ENCODE peak calls at places on chromosomes 4 and X, in eight cellular contexts. E is fibroblast of mammary gland, A is AG04450, K is adrenal gland, Q is endodermal cell, Z is uterus, M is epithelial cell of proximal tubule, S is kidney epithelial cell. O is an unnamed sample.

GRCh38 chr4:139416073-139416673 is 37.7 kb upstream of the RAB33B start:
- DNase-seq in E (peak; percentile 67), A (peak; percentile 32), K (no peak), Q (no peak), Z (no peak), M (peak; percentile 7), S (peak; percentile 2), O (peak; percentile 65)

GRCh38 chr4:173056271-173056670 is 112.3 kb upstream of the GALNT7 start:
- DNase-seq in E (no peak), A (no peak), K (no peak), Q (no peak), Z (no peak), M (no peak), S (no peak), O (no peak)

GRCh38 chrX:77422886-77423648 is 24.1 kb upstream of the FGF16 start:
- DNase-seq in E (no peak), A (no peak), K (no peak), Q (peak; percentile 87), Z (no peak), M (no peak), S (no peak), O (no peak)

GRCh38 chr4:119897260-119897659 is 169.4 kb downstream of the MAD2L1 start:
- DNase-seq in E (no peak), A (no peak), K (no peak), Q (no peak), Z (no peak), M (no peak), S (no peak), O (no peak)

GRCh38 chr4:152936446-152937279 is 540 bp downstream of the FHDC1 start:
- DNase-seq in E (peak; percentile 21), A (no peak), K (no peak), Q (peak; percentile 88), Z (peak; percentile 29), M (no peak), S (no peak), O (peak; percentile 48)

GRCh38 chrX:81868979-81869378 is 667.1 kb downstream of the SH3BGRL start:
- DNase-seq in E (no peak), A (no peak), K (no peak), Q (no peak), Z (no peak), M (no peak), S (no peak), O (no peak)

GRCh38 chrX:38275615-38276014 is 51.7 kb downstream of the RPGR start:
- DNase-seq in E (peak; percentile 93), A (peak; percentile 50), K (no peak), Q (no peak), Z (no peak), M (peak; percentile 57), S (peak; percentile 60), O (peak; percentile 85)

GRCh38 chr4:2932951-2933565 is 30.1 kb downstream of the NOP14 start:
- DNase-seq in E (no peak), A (no peak), K (peak; percentile 47), Q (peak; percentile 55), Z (no peak), M (no peak), S (no peak), O (no peak)

GRCh38 chr4:122746485-122746965 is 14.0 kb downstream of the BBS12 start:
- DNase-seq in E (peak; percentile 48), A (no peak), K (no peak), Q (no peak), Z (no peak), M (no peak), S (no peak), O (no peak)

GRCh38 chr4:121726642-121727268 is 30.0 kb upstream of the ANXA5 start:
- DNase-seq in E (peak; percentile 82), A (no peak), K (no peak), Q (no peak), Z (no peak), M (no peak), S (peak; percentile 42), O (peak; percentile 74)

GRCh38 chrX:31036895-31037294 is 34.9 kb downstream of the FTHL17 start:
- DNase-seq in E (peak; percentile 58), A (peak; percentile 1), K (peak; percentile 67), Q (peak; percentile 77), Z (peak; percentile 18), M (no peak), S (no peak), O (peak; percentile 46)

GRCh38 chr4:94431388-94431787 is 20.4 kb upstream of the PDLIM5 start:
- DNase-seq in E (no peak), A (no peak), K (no peak), Q (no peak), Z (no peak), M (no peak), S (no peak), O (no peak)

GRCh38 chrX:109537324-109537665 is 651 bp downstream of the NXT2 start:
- DNase-seq in E (peak; percentile 76), A (peak; percentile 15), K (no peak), Q (no peak), Z (no peak), M (peak; percentile 71), S (peak; percentile 26), O (peak; percentile 93)

GRCh38 chrX:110394653-110395052 is 36.0 kb downstream of the RTL9 start:
- DNase-seq in E (peak; percentile 75), A (no peak), K (no peak), Q (no peak), Z (no peak), M (no peak), S (no peak), O (peak; percentile 84)

GRCh38 chr4:71526626-71527406 is 188.0 kb downstream of the SLC4A4 start:
- DNase-seq in E (no peak), A (no peak), K (no peak), Q (peak; percentile 67), Z (no peak), M (no peak), S (no peak), O (no peak)

GRCh38 chr4:171573181-171573580 is 240.0 kb upstream of the GALNTL6 start:
- DNase-seq in E (no peak), A (no peak), K (no peak), Q (no peak), Z (no peak), M (no peak), S (no peak), O (no peak)

GRCh38 chr4:7422898-7423180 is 11.9 kb downstream of the PSAPL1 start:
- DNase-seq in E (no peak), A (no peak), K (no peak), Q (no peak), Z (no peak), M (no peak), S (no peak), O (no peak)

GRCh38 chr4:8274772-8275241 is 5.3 kb downstream of the HTRA3 start:
- DNase-seq in E (peak; percentile 97), A (peak; percentile 95), K (peak; percentile 48), Q (peak; percentile 72), Z (peak; percentile 95), M (no peak), S (no peak), O (peak; percentile 47)

DNA sequence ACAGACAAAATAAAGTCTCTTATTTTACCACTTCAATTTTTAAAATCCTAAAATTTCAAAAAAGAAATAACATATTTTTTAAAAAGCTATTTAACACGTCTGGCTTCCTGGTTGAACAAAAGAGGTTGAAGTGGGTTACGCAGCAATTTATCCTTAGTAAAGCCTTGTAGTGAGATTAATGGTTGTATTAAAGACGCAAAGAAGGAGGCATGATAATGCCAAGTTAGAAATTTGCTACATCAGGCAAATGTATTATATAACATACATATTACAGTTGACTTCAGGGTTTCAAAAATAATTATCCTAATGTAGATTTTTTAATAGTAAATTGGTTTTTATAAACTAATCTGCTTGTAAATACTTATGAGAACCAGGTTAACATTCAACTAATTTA is 35.3 kb downstream of the ANKRD17 start:
- DNase-seq in E (no peak), A (no peak), K (no peak), Q (no peak), Z (no peak), M (no peak), S (no peak), O (no peak)
- H3K4me3 ChIP-seq in E (no peak overlapping the region), A (peak overlapping the region; percentile 3), K (peak overlapping the region; percentile 62), Q (no peak overlapping the region), Z (peak overlapping the region; percentile 32), M (no peak overlapping the region), S (no peak overlapping the region), O (peak overlapping the region; percentile 4)

DNA sequence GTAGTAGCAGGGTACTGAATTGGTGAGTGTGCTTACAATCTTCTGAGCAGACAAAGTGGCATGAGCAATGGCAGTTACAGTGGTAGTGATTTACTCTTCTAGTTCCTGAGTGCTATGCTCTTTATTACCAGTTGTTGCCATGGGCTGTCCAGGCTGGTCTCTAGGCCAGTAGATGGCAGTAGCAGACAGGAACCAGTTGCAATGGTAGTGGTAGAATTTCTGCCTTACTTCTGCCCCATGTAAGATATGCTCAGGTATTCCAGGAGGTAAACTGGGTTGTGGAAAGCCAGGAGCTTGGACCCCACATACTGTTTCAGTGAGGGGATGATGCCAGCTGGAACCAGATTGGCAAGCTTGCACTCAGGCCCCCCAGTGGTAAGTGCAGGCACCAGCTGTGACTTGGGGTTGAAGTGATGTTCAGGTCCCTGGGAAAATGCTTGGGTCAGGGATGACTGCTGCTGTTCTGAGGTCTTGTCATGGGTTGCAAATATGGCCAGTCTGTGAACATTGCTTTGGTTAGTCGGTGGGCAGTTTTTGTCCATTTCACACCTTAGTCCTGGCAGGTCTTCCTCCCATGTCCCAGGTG is 63.0 kb upstream of the ZXDB start:
- DNase-seq in E (no peak), A (no peak), K (no peak), Q (peak; percentile 76), Z (no peak), M (no peak), S (no peak), O (peak; percentile 31)
- TF ChIP-seq CTCF in E (peak; percentile 31), A (peak; percentile 23), K (no peak), Q (peak; percentile 73), Z (no peak), M (peak; percentile 43), S (peak; percentile 15), O (peak; percentile 54)

DNA sequence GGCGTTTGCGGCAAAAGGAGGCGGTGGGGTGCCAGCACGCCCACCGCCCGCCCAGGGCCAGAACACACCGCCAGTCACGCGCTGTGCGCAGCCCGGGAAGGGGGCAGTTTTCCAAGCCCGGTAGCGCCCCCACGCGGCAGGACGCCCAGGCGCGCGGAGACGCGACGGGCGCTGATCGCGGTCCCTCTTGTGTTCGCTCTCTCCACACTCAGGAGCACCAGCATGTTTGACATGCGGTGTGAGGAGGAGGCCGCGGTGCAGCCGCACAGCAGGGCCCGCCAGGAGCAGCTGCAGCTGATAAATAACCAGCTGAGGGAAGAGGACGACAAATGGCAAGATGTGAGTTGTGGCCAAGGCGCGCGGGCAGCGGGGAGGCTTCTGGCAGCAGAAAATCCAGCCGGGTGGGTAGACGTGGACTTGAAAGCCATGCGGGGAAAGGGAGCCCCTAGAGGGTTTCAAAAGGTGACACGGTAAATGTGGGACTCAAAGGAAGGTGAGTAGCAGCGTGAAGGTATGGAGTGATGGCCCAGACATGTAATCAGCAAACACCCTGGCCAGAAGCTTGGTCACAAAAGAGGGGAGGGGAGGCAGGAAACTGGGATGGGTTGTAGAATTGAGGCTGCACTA is 104.1 kb downstream of the PHOX2B start:
- DNase-seq in E (peak; percentile 8), A (no peak), K (peak; percentile 81), Q (peak; percentile 98), Z (peak; percentile 56), M (no peak), S (no peak), O (peak; percentile 55)
- H3K4me3 ChIP-seq in E (no peak overlapping the region), A (no peak overlapping the region), K (peak overlapping the region; percentile 14), Q (no peak overlapping the region), Z (no peak overlapping the region), M (peak overlapping the region; percentile 40), S (no peak overlapping the region), O (no peak overlapping the region)

DNA sequence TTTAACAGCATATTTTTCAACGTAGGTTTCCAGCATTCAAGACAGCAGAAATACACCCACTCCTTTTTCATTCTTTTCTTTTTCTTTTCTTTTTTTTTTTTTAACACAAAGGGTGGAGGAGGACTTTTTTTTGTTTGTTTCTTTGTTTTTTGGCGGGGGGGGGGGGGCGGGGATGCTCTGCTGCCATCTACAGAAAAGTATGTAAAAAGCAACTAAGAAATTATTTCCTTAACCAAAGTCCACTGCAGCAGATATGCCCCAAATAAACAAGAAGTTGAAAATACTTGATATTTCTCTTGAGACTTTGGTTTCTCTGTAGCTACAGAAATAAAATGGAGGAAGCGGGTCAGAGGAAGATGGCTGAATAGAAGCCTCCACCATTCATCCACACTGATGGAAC is 63.2 kb upstream of the PBDC1 start:
- DNase-seq in E (no peak), A (no peak), K (no peak), Q (peak; percentile 52), Z (no peak), M (no peak), S (no peak), O (no peak)
- TF ChIP-seq CTCF in E (no peak), A (no peak), K (no peak), Q (peak; percentile 55), Z (no peak), M (no peak), S (no peak), O (no peak)

O was measured in epithelial cell of esophagus.